ENCODE peak calls at places on chromosomes 4 and X, in seven cellular contexts. D is Calu3, L is GM23338, V is upper lobe of right lung, M is fibroblast of mammary gland, K is testis, T is glutamatergic neuron. J is an unnamed sample.

GRCh38 chrX:30690330-30690729 is 37.1 kb downstream of the GK start:
- DNase-seq in D (no peak), L (peak; percentile 11), V (no peak), M (no peak), K (no peak), T (no peak), J (no peak)

GRCh38 chr4:113851816-113852215 is 90.3 kb upstream of the CAMK2D start:
- DNase-seq in D (no peak), L (no peak), V (no peak), M (no peak), K (no peak), T (no peak), J (no peak)

GRCh38 chr4:176277162-176277904 is 8.3 kb upstream of the ASB5 start:
- DNase-seq in D (peak; percentile 58), L (peak; percentile 75), V (no peak), M (peak; percentile 69), K (peak; percentile 65), T (peak; percentile 69), J (peak; percentile 42)

GRCh38 chrX:23887448-23887847 is 20.3 kb downstream of the APOO start:
- DNase-seq in D (no peak), L (no peak), V (no peak), M (no peak), K (peak; percentile 56), T (no peak), J (no peak)

GRCh38 chr4:76206222-76206942 is 7.2 kb downstream of the SCARB2 start:
- DNase-seq in D (no peak), L (no peak), V (no peak), M (peak; percentile 61), K (no peak), T (peak; percentile 54), J (no peak)

GRCh38 chr4:100977746-100978397 is 369.5 kb downstream of the PPP3CA start:
- DNase-seq in D (no peak), L (no peak), V (no peak), M (peak; percentile 31), K (no peak), T (no peak), J (no peak)

GRCh38 chrX:120380699-120381098 is 18.8 kb downstream of the ATP1B4 start:
- DNase-seq in D (peak; percentile 43), L (peak; percentile 67), V (no peak), M (peak; percentile 9), K (no peak), T (no peak), J (peak; percentile 23)

GRCh38 chr4:139774759-139775487 is 109.3 kb downstream of the MGST2 start:
- DNase-seq in D (no peak), L (peak; percentile 44), V (no peak), M (no peak), K (no peak), T (no peak), J (no peak)

GRCh38 chrX:68402094-68402493 is 31.2 kb downstream of the OPHN1 start:
- DNase-seq in D (no peak), L (no peak), V (no peak), M (no peak), K (no peak), T (no peak), J (no peak)

GRCh38 chrX:68895339-68896250 is 66.8 kb downstream of the EFNB1 start:
- DNase-seq in D (peak; percentile 65), L (no peak), V (no peak), M (peak; percentile 29), K (peak; percentile 36), T (no peak), J (no peak)

GRCh38 chr4:52914051-52914605 is 52.0 kb downstream of the RASL11B start:
- DNase-seq in D (peak; percentile 11), L (no peak), V (no peak), M (peak; percentile 91), K (peak; percentile 60), T (no peak), J (no peak)

GRCh38 chr4:7160439-7160838 is 31.9 kb upstream of the SORCS2 start:
- DNase-seq in D (no peak), L (no peak), V (peak; percentile 39), M (no peak), K (no peak), T (no peak), J (no peak)

GRCh38 chr4:173696011-173696410 is 166.0 kb upstream of the HAND2 start:
- DNase-seq in D (no peak), L (no peak), V (no peak), M (no peak), K (no peak), T (no peak), J (no peak)

GRCh38 chrX:46618947-46619346 is 45.4 kb downstream of the CHST7 start:
- DNase-seq in D (no peak), L (no peak), V (no peak), M (no peak), K (no peak), T (no peak), J (no peak)

GRCh38 chr4:26861434-26862186 is 969 bp downstream of the STIM2 start:
- DNase-seq in D (peak; percentile 56), L (peak; percentile 79), V (peak; percentile 90), M (peak; percentile 59), K (peak; percentile 30), T (peak; percentile 78), J (peak; percentile 58)

GRCh38 chr4:83905952-83906351 is 370.0 kb downstream of the GPAT3 start:
- DNase-seq in D (no peak), L (peak; percentile 74), V (no peak), M (no peak), K (no peak), T (peak; percentile 24), J (no peak)
- TF ChIP-seq CTCF in D (no peak), L (peak; percentile 83), V (no peak), M (peak; percentile 24), K (no peak), T (peak; percentile 51), J (peak; percentile 46)

DNA sequence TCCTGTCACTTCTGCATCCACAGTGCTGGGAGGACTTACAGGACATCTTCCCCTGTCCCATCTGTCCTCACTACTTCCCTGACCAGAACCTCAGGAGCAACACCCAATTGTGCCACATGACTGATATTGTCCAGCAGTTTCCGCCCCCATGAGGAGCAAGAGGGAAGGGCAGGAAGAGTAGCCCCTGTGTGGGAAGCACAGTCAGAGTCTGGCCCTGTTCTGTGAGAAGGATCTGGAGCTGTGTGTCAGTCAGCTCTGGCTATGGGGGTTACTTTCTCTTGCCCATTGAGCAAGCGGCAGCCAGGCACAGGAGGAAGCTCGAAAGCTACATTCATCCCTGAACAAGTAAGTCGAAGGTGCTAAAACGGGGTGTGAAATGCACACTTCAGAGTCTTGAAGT is 14.8 kb upstream of the TRIM60 start:
- DNase-seq in D (no peak), L (peak; percentile 79), V (no peak), M (peak; percentile 13), K (no peak), T (no peak), J (no peak)
- TF ChIP-seq CTCF in D (no peak), L (peak; percentile 59), V (no peak), M (peak; percentile 33), K (no peak), T (peak; percentile 30), J (peak; percentile 22)

DNA sequence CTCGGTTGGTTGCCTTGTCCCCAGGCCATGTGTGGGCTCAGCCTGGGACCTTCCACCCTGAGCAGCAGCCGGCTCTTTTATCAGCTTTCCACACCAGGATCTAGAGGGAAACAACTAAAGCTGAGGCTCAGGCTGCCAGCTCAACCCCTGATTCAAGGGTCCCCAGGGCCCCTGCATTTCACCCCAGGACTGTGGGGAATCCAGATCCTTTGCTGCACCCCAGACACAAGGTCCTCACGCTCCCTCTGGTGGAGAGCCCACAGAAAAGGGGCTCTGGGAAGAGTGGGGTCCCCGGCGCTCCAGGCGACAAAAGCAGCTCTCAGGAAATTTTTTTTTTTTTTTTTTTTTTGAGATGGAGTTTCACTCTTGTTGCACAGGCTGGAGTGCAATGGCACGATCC is 64.3 kb downstream of the ZFYVE28 start:
- DNase-seq in D (no peak), L (peak; percentile 67), V (no peak), M (peak; percentile 7), K (no peak), T (no peak), J (peak; percentile 70)
- TF ChIP-seq CTCF in D (no peak), L (peak; percentile 53), V (peak; percentile 19), M (peak; percentile 37), K (no peak), T (no peak), J (peak; percentile 37)

GRCh38 chr4:186485621-186486062 is 69.7 kb downstream of the MTNR1A start:
- DNase-seq in D (no peak), L (no peak), V (no peak), M (no peak), K (peak; percentile 70), T (peak; percentile 27), J (no peak)
- TF ChIP-seq CTCF in D (no peak), L (no peak), V (no peak), M (no peak), K (no peak), T (no peak), J (no peak)

GRCh38 chr4:60450054-60450453 is 750.1 kb upstream of the ADGRL3 start:
- DNase-seq in D (no peak), L (peak; percentile 20), V (no peak), M (no peak), K (no peak), T (no peak), J (no peak)
- TF ChIP-seq CTCF in D (no peak), L (peak; percentile 36), V (no peak), M (no peak), K (no peak), T (no peak), J (no peak)

GRCh38 chr4:37781134-37781455 is 45.4 kb upstream of the PGM2 start:
- DNase-seq in D (no peak), L (no peak), V (no peak), M (no peak), K (no peak), T (no peak), J (no peak)

GRCh38 chr4:37780444-37781133 is 45.9 kb upstream of the PGM2 start:
- DNase-seq in D (no peak), L (peak; percentile 15), V (no peak), M (peak; percentile 14), K (no peak), T (no peak), J (no peak)
- TF ChIP-seq CTCF in D (no peak), L (peak; percentile 11), V (no peak), M (peak; percentile 6), K (no peak), T (no peak), J (peak; percentile 26)

GRCh38 chrX:48972214-48973164 is 845 bp upstream of the KCND1 start:
- DNase-seq in D (peak; percentile 51), L (peak; percentile 71), V (no peak), M (peak; percentile 52), K (peak; percentile 33), T (peak; percentile 52), J (peak; percentile 57)
- TF ChIP-seq CTCF in D (peak; percentile 28), L (peak; percentile 66), V (peak; percentile 51), M (peak; percentile 58), K (peak; percentile 27), T (peak; percentile 42), J (peak; percentile 49)

GRCh38 chr4:85244638-85245037 is 230.3 kb upstream of the ARHGAP24 start:
- DNase-seq in D (no peak), L (no peak), V (no peak), M (no peak), K (no peak), T (no peak), J (no peak)

GRCh38 chr4:85246055-85246454 is 228.9 kb upstream of the ARHGAP24 start:
- DNase-seq in D (no peak), L (no peak), V (peak; percentile 60), M (no peak), K (no peak), T (no peak), J (no peak)

GRCh38 chr4:85243857-85244256 is 231.1 kb upstream of the ARHGAP24 start:
- DNase-seq in D (no peak), L (peak; percentile 62), V (no peak), M (peak; percentile 10), K (peak; percentile 24), T (no peak), J (no peak)
- TF ChIP-seq CTCF in D (no peak), L (peak; percentile 38), V (no peak), M (peak; percentile 18), K (no peak), T (no peak), J (no peak)

J was measured in GM13977.